ENCODE peak calls at places on chromosomes 1 and 21, in ten cellular contexts. O, W, X, E, K, D, U, Y, I and J are unnamed samples.

GRCh38 chr21:36487641-36488307 is 7.9 kb upstream of the CLDN14 start:
- DNase-seq in U (peak; percentile 85), W (peak; percentile 14), D (no peak), K (peak; percentile 74), E (no peak), I (no peak), X (peak; percentile 64), O (peak; percentile 40), Y (peak; percentile 87), J (no peak)

GRCh38 chr1:215958836-215959235 is 391.7 kb downstream of the KCTD3 start:
- DNase-seq in O (peak; percentile 3), X (peak; percentile 72), E (no peak), Y (no peak), W (no peak), U (no peak), I (no peak), D (no peak), K (no peak), J (no peak)

GRCh38 chr1:205276334-205277065 is 45.0 kb downstream of the NUAK2 start:
- DNase-seq in E (no peak), X (no peak), O (no peak), I (no peak), W (no peak), K (no peak), U (no peak), D (no peak), Y (peak; percentile 68), J (no peak)

GRCh38 chr1:43059640-43060574 is 101.2 kb upstream of the SLC2A1 start:
- DNase-seq in D (peak; percentile 15), W (no peak), I (no peak), K (no peak), E (no peak), U (no peak), X (peak; percentile 71), Y (no peak), O (peak; percentile 67), J (no peak)

GRCh38 chr1:92538413-92539061 is 51.8 kb upstream of the GFI1 start:
- DNase-seq in U (no peak), K (no peak), W (no peak), X (peak; percentile 15), Y (peak; percentile 29), O (no peak), D (no peak), I (no peak), E (no peak), J (no peak)

GRCh38 chr1:17475729-17476128 is 36.3 kb upstream of the RCC2 start:
- DNase-seq in U (no peak), D (peak; percentile 62), X (peak; percentile 66), O (peak; percentile 80), I (no peak), K (no peak), W (no peak), Y (peak; percentile 92), E (no peak), J (no peak)

GRCh38 chr1:108747128-108747827 is 804 bp downstream of the STXBP3 start:
- DNase-seq in I (peak; percentile 64), O (peak; percentile 87), U (peak; percentile 71), D (peak; percentile 76), E (peak; percentile 73), W (peak; percentile 42), Y (peak; percentile 87), K (peak; percentile 62), X (peak; percentile 84), J (peak; percentile 83)

GRCh38 chr1:210233495-210234253 is 1.1 kb downstream of the SERTAD4 start:
- DNase-seq in D (peak; percentile 67), X (peak; percentile 52), O (peak; percentile 68), W (no peak), K (peak; percentile 54), U (no peak), I (peak; percentile 71), Y (peak; percentile 80), E (peak; percentile 63), J (peak; percentile 79)

GRCh38 chr1:179231923-179232322 is 2.4 kb upstream of the ABL2 start:
- DNase-seq in E (no peak), X (peak; percentile 76), D (peak; percentile 56), K (no peak), O (peak; percentile 21), Y (no peak), U (no peak), W (no peak), I (peak; percentile 45), J (no peak)

GRCh38 chr1:231971397-231972233 is 345.0 kb downstream of the DISC1 start:
- DNase-seq in I (no peak), O (no peak), K (no peak), D (no peak), U (no peak), E (no peak), X (peak; percentile 64), Y (peak; percentile 45), W (no peak), J (no peak)

GRCh38 chr1:209363112-209363511 is 220.4 kb upstream of the CAMK1G start:
- DNase-seq in K (peak; percentile 37), U (no peak), Y (peak; percentile 19), E (peak; percentile 20), D (no peak), W (no peak), I (no peak), X (no peak), O (no peak), J (no peak)

GRCh38 chr1:115112496-115113375 is 23.4 kb upstream of the TSPAN2 start:
- DNase-seq in O (no peak), X (no peak), D (no peak), K (peak; percentile 25), E (peak; percentile 69), U (peak; percentile 55), Y (no peak), W (peak; percentile 40), I (no peak), J (peak; percentile 43)

GRCh38 chr1:15959847-15960446 is 16.0 kb downstream of the ZBTB17 start:
- DNase-seq in W (no peak), U (no peak), E (no peak), K (no peak), D (no peak), X (no peak), Y (no peak), O (no peak), I (no peak), J (no peak)

GRCh38 chr1:180720753-180721152 is 88.9 kb downstream of the XPR1 start:
- DNase-seq in E (no peak), K (no peak), U (no peak), I (peak; percentile 8), W (no peak), O (no peak), Y (no peak), X (peak; percentile 13), D (no peak), J (no peak)

GRCh38 chr1:17742590-17742989 is 12.5 kb upstream of the ACTL8 start:
- DNase-seq in E (no peak), I (no peak), W (no peak), U (no peak), D (no peak), Y (no peak), K (no peak), X (no peak), O (peak; percentile 30), J (no peak)

GRCh38 chr1:88791192-88791591 is 100.2 kb downstream of the GTF2B start:
- DNase-seq in Y (no peak), K (no peak), W (no peak), E (no peak), X (peak; percentile 12), I (no peak), U (no peak), D (no peak), O (peak; percentile 38), J (no peak)

GRCh38 chr1:57770772-57771171 is 346.9 kb upstream of the DAB1 start:
- DNase-seq in Y (peak; percentile 6), O (no peak), E (peak; percentile 41), K (no peak), X (peak; percentile 4), W (peak; percentile 2), U (no peak), D (no peak), I (no peak), J (peak; percentile 97)

GRCh38 chr1:94739521-94740061 is 80.6 kb upstream of the SLC44A3 start:
- DNase-seq in D (peak; percentile 94), E (no peak), Y (peak; percentile 95), K (no peak), X (peak; percentile 97), O (peak; percentile 96), U (no peak), W (no peak), I (peak; percentile 93), J (no peak)

GRCh38 chr1:116254776-116255175 is 118.3 kb upstream of the ATP1A1 start:
- DNase-seq in U (no peak), X (no peak), Y (peak; percentile 30), W (no peak), E (no peak), O (no peak), D (no peak), K (no peak), I (no peak), J (no peak)

GRCh38 chr1:81513796-81514354 is 286.9 kb upstream of the ADGRL2 start:
- DNase-seq in I (no peak), K (no peak), W (no peak), O (no peak), X (no peak), Y (no peak), E (peak; percentile 37), D (no peak), U (no peak), J (no peak)

GRCh38 chr1:184664042-184664659 is 90.5 kb downstream of the EDEM3 start:
- DNase-seq in U (peak; percentile 83), I (no peak), O (peak; percentile 57), E (peak; percentile 94), W (no peak), K (peak; percentile 84), Y (peak; percentile 43), D (peak; percentile 36), X (peak; percentile 57), J (peak; percentile 49)

GRCh38 chr1:42943166-42943565 is 15.5 kb downstream of the SLC2A1 start:
- DNase-seq in O (no peak), K (no peak), Y (peak; percentile 98), I (peak; percentile 80), U (peak; percentile 73), D (no peak), W (no peak), X (no peak), E (no peak), J (no peak)

GRCh38 chr1:234917495-234918188 is 211.0 kb downstream of the TOMM20 start:
- DNase-seq in D (no peak), O (no peak), U (peak; percentile 52), Y (no peak), K (no peak), E (no peak), X (no peak), I (no peak), W (no peak), J (peak; percentile 25)

GRCh38 chr1:182718311-182718710 is 33.9 kb upstream of the RGS8 start:
- DNase-seq in U (no peak), W (peak; percentile 26), O (no peak), D (no peak), Y (no peak), E (no peak), X (no peak), K (no peak), I (no peak), J (no peak)

GRCh38 chr1:28577738-28578536 is 14.1 kb upstream of the RAB42 start:
- DNase-seq in Y (peak; percentile 52), E (no peak), O (no peak), U (no peak), X (no peak), W (peak; percentile 27), D (no peak), K (no peak), I (no peak), J (peak; percentile 63)

GRCh38 chr1:70727891-70728443 is 316.9 kb downstream of the CTH start:
- DNase-seq in D (no peak), O (no peak), Y (peak; percentile 1), I (no peak), U (no peak), W (no peak), E (peak; percentile 6), X (no peak), K (no peak), J (no peak)

GRCh38 chr1:3219005-3219724 is 150.2 kb downstream of the PRDM16 start:
- DNase-seq in K (no peak), O (peak; percentile 29), W (no peak), I (no peak), U (peak; percentile 63), X (no peak), E (peak; percentile 68), D (peak; percentile 15), Y (peak; percentile 0), J (no peak)

GRCh38 chr1:203307690-203308126 is 2.4 kb downstream of the BTG2 start:
- DNase-seq in W (no peak), D (no peak), O (no peak), X (no peak), Y (no peak), U (no peak), E (peak; percentile 38), I (no peak), K (no peak), J (no peak)